ENCODE peak calls at places on chromosome 7, in four cellular contexts. B, C, J and I are unnamed samples. For H3K9me3, the result is how much of the 10 kb centered on the place peaks cover.

GRCh38 chr7:46636022-46636421 is 715.0 kb upstream of the IGFBP3 start:
- DNase-seq in B (no peak), C (no peak), J (no peak), I (no peak)

GRCh38 chr7:50782376-50783208 is at the start of gene GRB10:
- DNase-seq in B (peak), C (no peak), J (peak), I (no peak)

GRCh38 chr7:46153951-46154787 is 233.1 kb upstream of the IGFBP3 start:
- DNase-seq in B (peak), C (no peak), J (no peak), I (no peak)

GRCh38 chr7:86846494-86847190 is 202.9 kb downstream of the GRM3 start:
- DNase-seq in J (no peak), B (peak), C (no peak), I (no peak)

GRCh38 chr7:27700501-27700900 is 37.8 kb upstream of the HIBADH start:
- DNase-seq in J (no peak), B (no peak), C (no peak), I (no peak)

GRCh38 chr7:149277871-149278270 is 15.9 kb downstream of the ZNF783 start:
- DNase-seq in B (no peak), C (no peak), J (no peak), I (no peak)

GRCh38 chr7:116546916-116547315 is 22.1 kb downstream of the CAV1 start:
- DNase-seq in J (no peak), B (no peak), C (no peak), I (no peak)

GRCh38 chr7:55641811-55642210 is 69.5 kb upstream of the VOPP1 start:
- DNase-seq in B (peak), J (no peak), C (peak), I (no peak)

GRCh38 chr7:25402528-25402927 is 174.2 kb upstream of the NPVF start:
- DNase-seq in J (no peak), C (no peak), B (no peak), I (no peak)

GRCh38 chr7:12423995-12424745 is 20.5 kb upstream of the VWDE start:
- DNase-seq in B (no peak), C (no peak), J (no peak), I (no peak)

GRCh38 chr7:95199779-95200558 is 124.4 kb downstream of the PON1 start:
- DNase-seq in B (peak), C (no peak), J (peak), I (no peak)

GRCh38 chr7:39644170-39644569 is 20.8 kb downstream of the RALA start:
- DNase-seq in C (no peak), J (no peak), B (no peak), I (no peak)

GRCh38 chr7:150325110-150325611 is 1.8 kb upstream of the ACTR3C start:
- DNase-seq in B (no peak), C (no peak), J (no peak), I (no peak)

GRCh38 chr7:117790251-117790650 is 83.0 kb downstream of the CTTNBP2 start:
- DNase-seq in C (no peak), J (no peak), B (no peak), I (no peak)

GRCh38 chr7:73647725-73648592 is 19.7 kb upstream of the VPS37D start:
- DNase-seq in C (no peak), B (peak), J (peak), I (no peak)

GRCh38 chr7:6158424-6159096 is 113.9 kb downstream of the CYTH3 start:
- DNase-seq in J (no peak), C (no peak), B (no peak), I (no peak)

GRCh38 chr7:23105086-23105643 is 420 bp upstream of the KLHL7 start:
- DNase-seq in B (no peak), J (no peak), C (no peak), I (no peak)

GRCh38 chr7:7565746-7566650 is 686 bp upstream of the MIOS start:
- DNase-seq in J (no peak), B (peak), C (no peak), I (no peak)

DNA sequence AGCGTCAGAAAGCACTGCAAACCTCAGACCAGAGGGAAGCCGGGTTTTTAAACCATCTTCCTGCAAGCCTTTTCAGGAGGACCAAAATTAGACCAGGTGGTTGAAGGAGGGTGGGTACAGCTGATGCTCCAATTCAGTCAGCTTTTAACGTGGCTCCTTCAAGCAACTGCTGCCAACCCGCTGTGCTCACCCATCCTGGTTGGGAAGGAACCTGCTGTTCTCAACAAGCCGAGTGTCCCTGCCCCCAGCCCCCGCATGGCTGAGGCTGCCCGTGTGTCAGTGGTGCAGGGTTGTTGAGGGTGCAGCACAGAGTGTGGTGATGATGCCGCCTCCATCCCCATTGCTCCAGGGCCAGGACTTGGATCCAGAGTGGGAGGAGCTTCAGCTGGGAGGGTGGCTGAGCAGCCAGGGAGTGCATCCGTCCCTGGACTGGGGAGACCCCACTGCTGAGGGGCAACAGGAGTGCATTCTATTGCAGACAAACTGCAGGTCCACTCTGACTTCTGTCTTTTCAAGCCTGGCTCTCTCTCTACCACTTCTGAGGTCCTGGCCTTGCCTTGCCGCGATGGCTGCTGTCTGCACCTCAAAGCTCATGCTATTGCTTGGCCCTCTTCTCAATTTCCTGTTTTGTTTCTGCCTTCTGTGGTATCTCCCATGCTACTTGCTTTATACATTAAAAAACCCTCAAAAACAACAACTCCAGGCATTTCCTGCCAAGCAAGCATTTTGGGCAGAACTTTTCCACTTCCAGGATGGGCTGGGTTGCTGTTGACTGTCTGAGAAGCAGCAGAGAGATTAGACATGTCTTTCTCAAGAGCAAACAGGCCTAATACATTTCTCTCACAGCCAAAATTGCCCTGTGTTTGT is 134.7 kb downstream of the DNAJB6 start:
- DNase-seq in C (peak), J (no peak), B (no peak), I (peak)
- H3K9me3 ChIP-seq in C (under half), J (under half), B (under half), I (under half)

DNA sequence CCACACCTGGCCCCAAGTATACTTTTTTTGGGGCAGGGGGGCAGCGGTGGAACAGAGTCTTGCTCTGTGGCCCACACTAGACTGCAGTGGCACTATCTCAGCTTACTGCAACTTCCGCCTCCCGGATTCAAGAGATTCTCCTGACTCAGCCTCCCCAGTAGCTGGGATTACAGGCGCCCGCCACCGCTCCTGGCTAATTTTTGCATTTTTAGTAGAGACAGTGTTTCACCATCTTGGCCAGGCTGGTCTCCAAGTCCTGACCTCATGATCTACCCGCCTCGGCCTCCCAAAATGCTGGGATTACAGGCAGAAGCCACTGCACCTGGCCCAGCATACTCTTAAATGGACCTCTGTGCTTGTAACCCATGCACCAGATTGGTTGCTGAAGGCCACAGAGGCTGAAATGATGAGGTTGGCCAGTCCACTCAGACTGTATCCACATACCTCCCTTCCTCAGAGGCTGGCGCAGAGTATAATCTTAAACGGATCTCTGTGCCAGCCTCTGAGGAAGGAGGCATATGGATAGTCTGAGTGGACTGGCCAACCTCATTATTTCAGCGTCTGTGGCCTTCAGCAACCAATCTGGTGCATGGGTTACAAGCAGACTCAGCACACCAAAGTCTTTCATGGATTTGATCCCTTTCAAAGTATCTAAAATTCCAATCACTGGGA is 3.0 kb downstream of the CALN1 start:
- DNase-seq in J (no peak), B (no peak), C (no peak), I (no peak)
- H3K9me3 ChIP-seq in J (under half), B (under half), C (under half), I (under half)

GRCh38 chr7:67696124-67696523 is 699.5 kb downstream of the TYW1 start:
- DNase-seq in B (no peak), J (no peak), C (no peak), I (no peak)
- H3K9me3 ChIP-seq in B (under half), J (under half), C (under half), I (under half)

GRCh38 chr7:14020339-14020900 is 31.0 kb upstream of the ETV1 start:
- DNase-seq in C (no peak), B (no peak), J (no peak), I (no peak)

GRCh38 chr7:14024406-14024805 is 34.9 kb upstream of the ETV1 start:
- DNase-seq in J (no peak), B (no peak), C (no peak), I (no peak)

GRCh38 chr7:14021069-14021468 is 31.6 kb upstream of the ETV1 start:
- DNase-seq in J (no peak), B (peak), C (no peak), I (no peak)

GRCh38 chr7:14023342-14023741 is 33.9 kb upstream of the ETV1 start:
- DNase-seq in C (no peak), B (no peak), J (no peak), I (no peak)

GRCh38 chr7:14023838-14024237 is 34.4 kb upstream of the ETV1 start:
- DNase-seq in J (no peak), B (no peak), C (no peak), I (no peak)
- H3K9me3 ChIP-seq in J (under half), B (under half), C (under half), I (under half)